ENCODE peak calls at places on chromosomes 4 and X, in nine cellular contexts. T, J, I, Z, U, G, X, E and A are unnamed samples.

GRCh38 chrX:132023117-132023895 is at the start of gene STK26:
- DNase-seq in J (peak), X (peak), U (peak), E (peak), T (peak), Z (peak), G (peak), I (peak), A (peak)

GRCh38 chr4:164734476-164734875 is 19.5 kb upstream of the SMIM31 start:
- DNase-seq in G (no peak), U (no peak), T (no peak), Z (no peak), J (no peak), X (no peak), I (no peak), E (no peak), A (no peak)

GRCh38 chr4:113645288-113645687 is 116.2 kb downstream of the CAMK2D start:
- DNase-seq in E (no peak), U (no peak), X (no peak), G (no peak), Z (no peak), I (no peak), J (no peak), T (no peak), A (no peak)

GRCh38 chrX:127038065-127038464 is 218.5 kb downstream of the PRR32 start:
- DNase-seq in E (no peak), I (no peak), U (no peak), T (no peak), X (no peak), G (no peak), J (no peak), Z (no peak), A (peak)

GRCh38 chrX:16239211-16239610 is 71.9 kb downstream of the MAGEB17 start:
- DNase-seq in U (no peak), I (peak), Z (no peak), X (peak), T (peak), E (no peak), G (no peak), J (no peak), A (no peak)

GRCh38 chrX:111402378-111402777 is 9.6 kb downstream of the DCX start:
- DNase-seq in E (no peak), G (no peak), I (no peak), X (no peak), J (no peak), T (no peak), Z (no peak), U (no peak), A (no peak)

GRCh38 chr4:150960818-150961217 is 54.3 kb downstream of the LRBA start:
- DNase-seq in G (no peak), X (peak), U (no peak), Z (peak), J (no peak), T (peak), I (no peak), E (no peak), A (peak)

GRCh38 chrX:119427024-119427794 is 28.1 kb downstream of the SLC25A43 start:
- DNase-seq in J (no peak), T (no peak), U (no peak), I (no peak), E (no peak), G (no peak), X (peak), Z (no peak), A (peak)

GRCh38 chrX:19672211-19672814 is 157.0 kb upstream of the MAP3K15 start:
- DNase-seq in G (no peak), T (no peak), U (no peak), X (no peak), Z (no peak), E (no peak), J (no peak), I (no peak), A (peak)

GRCh38 chrX:148035371-148035770 is 54.2 kb downstream of the FMR1NB start:
- DNase-seq in X (no peak), T (no peak), E (no peak), U (no peak), I (no peak), G (no peak), Z (no peak), J (no peak), A (no peak)

GRCh38 chrX:138298268-138298667 is 413.2 kb downstream of the FGF13 start:
- DNase-seq in Z (no peak), U (no peak), J (no peak), X (no peak), G (no peak), I (no peak), E (no peak), T (no peak), A (peak)

GRCh38 chr4:98446499-98447375 is 185.6 kb downstream of the RAP1GDS1 start:
- DNase-seq in I (peak), G (peak), Z (no peak), X (peak), T (peak), J (peak), E (peak), U (peak), A (no peak)

GRCh38 chrX:129566081-129566480 is 26.0 kb downstream of the OCRL start:
- DNase-seq in T (peak), Z (no peak), E (no peak), I (no peak), X (peak), J (no peak), U (no peak), G (no peak), A (no peak)

GRCh38 chr4:44186096-44186849 is 262.3 kb downstream of the KCTD8 start:
- DNase-seq in T (no peak), I (no peak), X (no peak), J (no peak), Z (no peak), E (peak), G (no peak), U (no peak), A (no peak)

GRCh38 chrX:47578692-47579091 is 3.5 kb upstream of the TIMP1 start:
- DNase-seq in J (no peak), X (peak), I (no peak), T (no peak), Z (no peak), E (peak), U (no peak), G (no peak), A (no peak)

GRCh38 chrX:44440006-44440405 is 96.5 kb upstream of the EFHC2 start:
- DNase-seq in X (no peak), E (no peak), U (no peak), Z (no peak), J (no peak), T (no peak), I (no peak), G (no peak), A (no peak)

GRCh38 chr4:89661490-89661889 is 175.5 kb downstream of the SNCA start:
- DNase-seq in E (no peak), Z (no peak), G (no peak), I (peak), J (no peak), T (peak), U (no peak), X (peak), A (no peak)

GRCh38 chrX:129996120-129996519 is 13.7 kb downstream of the BCORL1 start:
- DNase-seq in Z (no peak), U (no peak), X (peak), T (peak), G (no peak), I (peak), E (no peak), J (no peak), A (no peak)

GRCh38 chr4:158384407-158384806 is 137.3 kb upstream of the RXFP1 start:
- DNase-seq in T (no peak), X (no peak), I (no peak), U (no peak), E (no peak), Z (no peak), G (no peak), J (no peak), A (no peak)

GRCh38 chrX:150365051-150365952 is 2.2 kb downstream of the MAMLD1 start:
- DNase-seq in G (peak), J (peak), T (peak), Z (peak), X (peak), E (peak), U (peak), I (no peak), A (peak)

GRCh38 chr4:15043226-15043625 is 40.9 kb downstream of the CPEB2 start:
- DNase-seq in U (no peak), T (no peak), I (no peak), Z (no peak), J (no peak), X (no peak), E (no peak), G (no peak), A (peak)

GRCh38 chrX:41457618-41458192 is 10.6 kb downstream of the NYX start:
- DNase-seq in E (no peak), J (no peak), T (no peak), I (no peak), U (no peak), Z (no peak), X (no peak), G (no peak), A (peak)

GRCh38 chr4:38943355-38943754 is 75.7 kb downstream of the FAM114A1 start:
- DNase-seq in X (no peak), G (no peak), I (no peak), T (no peak), J (no peak), U (no peak), Z (no peak), E (no peak), A (peak)

GRCh38 chr4:10031663-10032590 is 10.6 kb upstream of the SLC2A9 start:
- DNase-seq in E (no peak), X (peak), J (no peak), G (no peak), T (no peak), U (no peak), I (no peak), Z (no peak), A (no peak)

GRCh38 chrX:111040377-111041017 is 55.5 kb upstream of the PAK3 start:
- DNase-seq in Z (no peak), X (peak), I (no peak), E (no peak), J (no peak), T (peak), U (no peak), G (no peak), A (peak)

GRCh38 chr4:26141916-26142638 is 178.7 kb upstream of the RBPJ start:
- DNase-seq in Z (no peak), G (no peak), J (no peak), E (no peak), T (peak), U (no peak), I (no peak), X (peak), A (peak)

GRCh38 chr4:108744307-108744706 is 18.5 kb downstream of the ETNPPL start:
- DNase-seq in J (no peak), Z (no peak), I (no peak), G (no peak), X (no peak), E (no peak), T (no peak), U (no peak), A (no peak)

GRCh38 chrX:123331349-123331748 is 147.3 kb downstream of the GRIA3 start:
- DNase-seq in X (no peak), U (no peak), J (no peak), G (no peak), I (no peak), E (no peak), T (no peak), Z (no peak), A (no peak)

GRCh38 chr4:79597266-79597665 is 189.2 kb upstream of the GK2 start:
- DNase-seq in E (no peak), X (peak), J (no peak), U (no peak), G (no peak), Z (no peak), I (no peak), T (no peak), A (no peak)

GRCh38 chr4:1727117-1728031 is 6.1 kb downstream of the TACC3 start:
- DNase-seq in I (peak), E (peak), U (no peak), G (no peak), X (peak), T (peak), Z (no peak), J (no peak), A (no peak)

GRCh38 chrX:63128509-63128908 is 222.6 kb downstream of the SPIN4 start:
- DNase-seq in T (no peak), E (no peak), I (no peak), J (no peak), G (no peak), X (peak), U (peak), Z (no peak), A (peak)

GRCh38 chrX:136251042-136251991 is at the start of gene MAP7D3:
- DNase-seq in X (peak), I (peak), E (peak), U (peak), Z (peak), G (peak), J (peak), T (no peak), A (peak)

GRCh38 chrX:154711264-154711663 is 39.6 kb downstream of the GAB3 start:
- DNase-seq in Z (no peak), T (no peak), I (no peak), G (no peak), U (no peak), E (no peak), X (no peak), J (no peak), A (no peak)